ENCODE peak calls at places on chromosome 16, in nine cellular contexts. One of them, this sample, is unnamed.

GRCh38 chr16:23194497-23195221 is 12.1 kb downstream of the SCNN1G start:
- DNase-seq in mucosa of descending colon: no peak
- DNase-seq in astrocyte of the cerebellum: no peak
- DNase-seq in colonic mucosa: no peak
- DNase-seq in fibroblast of lung: no peak
- DNase-seq in fibroblast of pulmonary artery: no peak
- DNase-seq in IMR-90: no peak
- DNase-seq in lower lobe of right lung: no peak
- DNase-seq in H1: no peak
- DNase-seq in this sample: no peak

GRCh38 chr16:66444049-66444481 is 17.0 kb downstream of the BEAN1 start:
- DNase-seq in IMR-90: no peak
- DNase-seq in fibroblast of pulmonary artery: no peak
- DNase-seq in colonic mucosa: no peak
- DNase-seq in lower lobe of right lung: no peak
- DNase-seq in fibroblast of lung: no peak
- DNase-seq in H1: no peak
- DNase-seq in mucosa of descending colon: no peak
- DNase-seq in astrocyte of the cerebellum: no peak
- DNase-seq in this sample: no peak

GRCh38 chr16:31493506-31494125 is 10.7 kb downstream of the SLC5A2 start:
- DNase-seq in lower lobe of right lung: no peak
- DNase-seq in H1: no peak
- DNase-seq in IMR-90: no peak
- DNase-seq in mucosa of descending colon: no peak
- DNase-seq in fibroblast of lung: no peak
- DNase-seq in fibroblast of pulmonary artery: no peak
- DNase-seq in astrocyte of the cerebellum: no peak
- DNase-seq in colonic mucosa: no peak
- DNase-seq in this sample: no peak

GRCh38 chr16:17885659-17886200 is 415.0 kb upstream of the XYLT1 start:
- DNase-seq in fibroblast of pulmonary artery: no peak
- DNase-seq in mucosa of descending colon: no peak
- DNase-seq in astrocyte of the cerebellum: peak
- DNase-seq in colonic mucosa: no peak
- DNase-seq in fibroblast of lung: no peak
- DNase-seq in H1: no peak
- DNase-seq in IMR-90: no peak
- DNase-seq in lower lobe of right lung: no peak
- DNase-seq in this sample: no peak

GRCh38 chr16:24834459-24835335 is 11.1 kb upstream of the SLC5A11 start:
- DNase-seq in H1: no peak
- DNase-seq in IMR-90: peak
- DNase-seq in mucosa of descending colon: peak
- DNase-seq in fibroblast of lung: peak
- DNase-seq in lower lobe of right lung: no peak
- DNase-seq in astrocyte of the cerebellum: peak
- DNase-seq in fibroblast of pulmonary artery: peak
- DNase-seq in colonic mucosa: peak
- DNase-seq in this sample: no peak

GRCh38 chr16:55779391-55780094 is 53.4 kb downstream of the CES1 start:
- DNase-seq in astrocyte of the cerebellum: no peak
- DNase-seq in lower lobe of right lung: no peak
- DNase-seq in fibroblast of lung: no peak
- DNase-seq in mucosa of descending colon: no peak
- DNase-seq in fibroblast of pulmonary artery: no peak
- DNase-seq in IMR-90: no peak
- DNase-seq in colonic mucosa: no peak
- DNase-seq in H1: no peak
- DNase-seq in this sample: no peak

GRCh38 chr16:53041196-53041977 is 11.3 kb downstream of the CHD9NB start:
- DNase-seq in fibroblast of lung: peak
- DNase-seq in lower lobe of right lung: no peak
- DNase-seq in astrocyte of the cerebellum: no peak
- DNase-seq in fibroblast of pulmonary artery: peak
- DNase-seq in H1: no peak
- DNase-seq in colonic mucosa: no peak
- DNase-seq in mucosa of descending colon: peak
- DNase-seq in IMR-90: peak
- DNase-seq in this sample: no peak

GRCh38 chr16:72927199-72928088 is 120.5 kb downstream of the ZFHX3 start:
- DNase-seq in fibroblast of lung: peak
- DNase-seq in fibroblast of pulmonary artery: peak
- DNase-seq in astrocyte of the cerebellum: peak
- DNase-seq in colonic mucosa: no peak
- DNase-seq in mucosa of descending colon: no peak
- DNase-seq in lower lobe of right lung: peak
- DNase-seq in H1: no peak
- DNase-seq in IMR-90: peak
- DNase-seq in this sample: no peak

GRCh38 chr16:2090481-2090797 is 42.7 kb downstream of the TSC2 start:
- DNase-seq in mucosa of descending colon: peak
- DNase-seq in colonic mucosa: peak
- DNase-seq in fibroblast of pulmonary artery: no peak
- DNase-seq in lower lobe of right lung: no peak
- DNase-seq in IMR-90: no peak
- DNase-seq in fibroblast of lung: no peak
- DNase-seq in H1: no peak
- DNase-seq in astrocyte of the cerebellum: no peak
- DNase-seq in this sample: no peak
- H3K4me3 ChIP-seq in mucosa of descending colon: peak
- H3K4me3 ChIP-seq in colonic mucosa: peak
- H3K4me3 ChIP-seq in fibroblast of pulmonary artery: no peak
- H3K4me3 ChIP-seq in lower lobe of right lung: no peak
- H3K4me3 ChIP-seq in IMR-90: no peak
- H3K4me3 ChIP-seq in fibroblast of lung: no peak
- H3K4me3 ChIP-seq in H1: peak
- H3K4me3 ChIP-seq in astrocyte of the cerebellum: no peak
- H3K4me3 ChIP-seq in this sample: no peak

GRCh38 chr16:88429387-88430184 is 23.5 kb upstream of the ZFPM1 start:
- DNase-seq in mucosa of descending colon: no peak
- DNase-seq in colonic mucosa: no peak
- DNase-seq in fibroblast of pulmonary artery: no peak
- DNase-seq in H1: no peak
- DNase-seq in lower lobe of right lung: no peak
- DNase-seq in astrocyte of the cerebellum: no peak
- DNase-seq in IMR-90: no peak
- DNase-seq in fibroblast of lung: no peak
- DNase-seq in this sample: no peak

GRCh38 chr16:88430185-88430523 is 22.9 kb upstream of the ZFPM1 start:
- DNase-seq in colonic mucosa: no peak
- DNase-seq in H1: no peak
- DNase-seq in fibroblast of pulmonary artery: no peak
- DNase-seq in mucosa of descending colon: no peak
- DNase-seq in lower lobe of right lung: no peak
- DNase-seq in fibroblast of lung: no peak
- DNase-seq in IMR-90: no peak
- DNase-seq in astrocyte of the cerebellum: no peak
- DNase-seq in this sample: no peak

GRCh38 chr16:88428156-88428555 is 24.9 kb upstream of the ZFPM1 start:
- DNase-seq in H1: no peak
- DNase-seq in fibroblast of pulmonary artery: no peak
- DNase-seq in lower lobe of right lung: no peak
- DNase-seq in IMR-90: no peak
- DNase-seq in fibroblast of lung: no peak
- DNase-seq in astrocyte of the cerebellum: no peak
- DNase-seq in mucosa of descending colon: no peak
- DNase-seq in colonic mucosa: no peak
- DNase-seq in this sample: no peak

GRCh38 chr16:88427376-88427775 is 25.7 kb upstream of the ZFPM1 start:
- DNase-seq in fibroblast of pulmonary artery: no peak
- DNase-seq in mucosa of descending colon: no peak
- DNase-seq in astrocyte of the cerebellum: no peak
- DNase-seq in H1: no peak
- DNase-seq in lower lobe of right lung: no peak
- DNase-seq in fibroblast of lung: no peak
- DNase-seq in colonic mucosa: no peak
- DNase-seq in IMR-90: no peak
- DNase-seq in this sample: no peak

GRCh38 chr16:88428616-88429386 is 24.3 kb upstream of the ZFPM1 start:
- DNase-seq in astrocyte of the cerebellum: no peak
- DNase-seq in fibroblast of pulmonary artery: no peak
- DNase-seq in H1: no peak
- DNase-seq in colonic mucosa: no peak
- DNase-seq in mucosa of descending colon: no peak
- DNase-seq in lower lobe of right lung: no peak
- DNase-seq in fibroblast of lung: no peak
- DNase-seq in IMR-90: no peak
- DNase-seq in this sample: no peak
- TF ChIP-seq CTCF in astrocyte of the cerebellum: peak
- TF ChIP-seq CTCF in fibroblast of pulmonary artery: no peak
- TF ChIP-seq CTCF in H1: peak
- TF ChIP-seq CTCF in colonic mucosa: no peak
- TF ChIP-seq CTCF in mucosa of descending colon: no peak
- TF ChIP-seq CTCF in lower lobe of right lung: no peak
- TF ChIP-seq CTCF in fibroblast of lung: no peak
- TF ChIP-seq CTCF in IMR-90: no peak
- TF ChIP-seq CTCF in this sample: peak

GRCh38 chr16:51147776-51148673 is 3.0 kb downstream of the SALL1 start:
- DNase-seq in lower lobe of right lung: no peak
- DNase-seq in fibroblast of pulmonary artery: no peak
- DNase-seq in IMR-90: no peak
- DNase-seq in fibroblast of lung: no peak
- DNase-seq in H1: no peak
- DNase-seq in astrocyte of the cerebellum: no peak
- DNase-seq in colonic mucosa: no peak
- DNase-seq in mucosa of descending colon: no peak
- DNase-seq in this sample: no peak
- H3K4me3 ChIP-seq in lower lobe of right lung: no peak
- H3K4me3 ChIP-seq in fibroblast of pulmonary artery: no peak
- H3K4me3 ChIP-seq in IMR-90: peak
- H3K4me3 ChIP-seq in fibroblast of lung: no peak
- H3K4me3 ChIP-seq in H1: peak
- H3K4me3 ChIP-seq in astrocyte of the cerebellum: no peak
- H3K4me3 ChIP-seq in colonic mucosa: no peak
- H3K4me3 ChIP-seq in mucosa of descending colon: no peak
- H3K4me3 ChIP-seq in this sample: no peak

GRCh38 chr16:84255050-84255810 is 15.4 kb upstream of the KCNG4 start:
- DNase-seq in H1: no peak
- DNase-seq in lower lobe of right lung: no peak
- DNase-seq in astrocyte of the cerebellum: no peak
- DNase-seq in IMR-90: no peak
- DNase-seq in colonic mucosa: no peak
- DNase-seq in mucosa of descending colon: no peak
- DNase-seq in fibroblast of lung: no peak
- DNase-seq in fibroblast of pulmonary artery: no peak
- DNase-seq in this sample: no peak

GRCh38 chr16:84254080-84254479 is 14.3 kb upstream of the KCNG4 start:
- DNase-seq in colonic mucosa: no peak
- DNase-seq in fibroblast of pulmonary artery: no peak
- DNase-seq in lower lobe of right lung: no peak
- DNase-seq in H1: no peak
- DNase-seq in astrocyte of the cerebellum: no peak
- DNase-seq in fibroblast of lung: no peak
- DNase-seq in mucosa of descending colon: no peak
- DNase-seq in IMR-90: no peak
- DNase-seq in this sample: no peak

GRCh38 chr16:84260766-84261165 is 21.0 kb upstream of the KCNG4 start:
- DNase-seq in fibroblast of lung: no peak
- DNase-seq in fibroblast of pulmonary artery: no peak
- DNase-seq in colonic mucosa: no peak
- DNase-seq in H1: no peak
- DNase-seq in IMR-90: no peak
- DNase-seq in lower lobe of right lung: no peak
- DNase-seq in mucosa of descending colon: no peak
- DNase-seq in astrocyte of the cerebellum: no peak
- DNase-seq in this sample: no peak

GRCh38 chr16:84259691-84260090 is 19.9 kb upstream of the KCNG4 start:
- DNase-seq in mucosa of descending colon: no peak
- DNase-seq in IMR-90: no peak
- DNase-seq in colonic mucosa: no peak
- DNase-seq in lower lobe of right lung: no peak
- DNase-seq in fibroblast of lung: no peak
- DNase-seq in H1: no peak
- DNase-seq in astrocyte of the cerebellum: no peak
- DNase-seq in fibroblast of pulmonary artery: no peak
- DNase-seq in this sample: no peak

GRCh38 chr16:84258266-84258665 is 18.5 kb upstream of the KCNG4 start:
- DNase-seq in lower lobe of right lung: no peak
- DNase-seq in fibroblast of pulmonary artery: no peak
- DNase-seq in H1: no peak
- DNase-seq in fibroblast of lung: no peak
- DNase-seq in IMR-90: no peak
- DNase-seq in colonic mucosa: no peak
- DNase-seq in mucosa of descending colon: no peak
- DNase-seq in astrocyte of the cerebellum: no peak
- DNase-seq in this sample: no peak
- TF ChIP-seq CTCF in lower lobe of right lung: no peak
- TF ChIP-seq CTCF in fibroblast of pulmonary artery: no peak
- TF ChIP-seq CTCF in H1: no peak
- TF ChIP-seq CTCF in fibroblast of lung: no peak
- TF ChIP-seq CTCF in IMR-90: no peak
- TF ChIP-seq CTCF in colonic mucosa: no peak
- TF ChIP-seq CTCF in mucosa of descending colon: no peak
- TF ChIP-seq CTCF in astrocyte of the cerebellum: no peak
- TF ChIP-seq CTCF in this sample: no peak

DNA sequence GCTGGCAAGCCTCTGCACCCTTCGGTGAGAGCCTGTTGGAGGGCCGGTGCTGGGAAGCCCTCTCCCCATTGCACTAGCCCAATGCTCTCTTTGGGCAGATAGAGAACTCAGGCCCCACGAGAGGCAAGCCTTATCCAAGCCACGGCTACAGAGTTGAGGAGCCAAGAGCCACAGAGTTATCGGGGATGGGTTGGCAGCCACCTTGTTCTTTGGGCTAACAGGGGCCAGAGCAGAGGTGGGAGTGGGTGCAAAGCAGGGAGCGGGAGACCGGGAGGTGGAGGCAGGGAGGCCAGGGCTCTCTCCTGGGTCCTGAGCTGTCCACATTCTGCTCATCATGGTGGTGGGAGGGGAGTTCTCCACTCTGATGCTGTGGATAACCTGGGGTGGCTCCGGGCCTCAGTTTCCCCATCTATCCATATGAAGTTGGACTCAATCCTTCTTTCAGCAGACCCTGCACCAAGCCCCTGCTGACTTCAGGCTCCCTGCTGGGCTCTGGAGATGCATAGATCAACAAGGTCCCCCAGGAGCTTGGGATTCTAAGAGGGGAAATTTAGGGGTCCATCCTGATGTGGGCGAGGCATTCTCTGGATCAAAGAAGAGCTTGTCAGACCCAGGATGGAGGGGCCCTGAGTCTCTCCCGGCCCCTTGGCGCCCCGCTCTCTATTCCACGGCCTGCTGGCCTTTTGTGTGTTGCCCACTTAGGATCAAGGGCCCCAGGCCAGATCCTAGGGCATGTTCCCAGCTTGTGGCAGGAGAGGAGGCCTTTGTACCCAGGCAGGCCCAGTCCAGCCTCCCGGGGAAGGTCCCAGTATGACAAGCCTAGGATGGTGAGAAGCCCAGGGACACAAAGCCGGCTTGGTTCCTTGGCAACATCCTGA is 557 bp upstream of the CX3CL1 start:
- DNase-seq in fibroblast of pulmonary artery: no peak
- DNase-seq in astrocyte of the cerebellum: no peak
- DNase-seq in IMR-90: no peak
- DNase-seq in lower lobe of right lung: peak
- DNase-seq in colonic mucosa: peak
- DNase-seq in fibroblast of lung: no peak
- DNase-seq in H1: no peak
- DNase-seq in mucosa of descending colon: no peak
- DNase-seq in this sample: no peak
- H3K4me3 ChIP-seq in fibroblast of pulmonary artery: no peak
- H3K4me3 ChIP-seq in astrocyte of the cerebellum: peak
- H3K4me3 ChIP-seq in IMR-90: no peak
- H3K4me3 ChIP-seq in lower lobe of right lung: peak
- H3K4me3 ChIP-seq in colonic mucosa: peak
- H3K4me3 ChIP-seq in fibroblast of lung: no peak
- H3K4me3 ChIP-seq in H1: no peak
- H3K4me3 ChIP-seq in mucosa of descending colon: no peak
- H3K4me3 ChIP-seq in this sample: no peak